ENCODE peak calls at places on chromosomes 13 and 19, in four cellular contexts. O is kidney, H is SK-N-SH, I is neuronal stem cell. Q is an unnamed sample.

GRCh38 chr13:94494021-94494420 is 14.5 kb upstream of the DCT start:
- DNase-seq in O (no peak), H (peak), I (no peak), Q (no peak)

GRCh38 chr13:96984061-96984508 is 10.2 kb downstream of the OXGR1 start:
- DNase-seq in O (peak), H (peak), I (no peak), Q (peak)

GRCh38 chr13:105410602-105411001 is 1124.9 kb downstream of the EFNB2 start:
- DNase-seq in O (peak), H (peak), I (peak), Q (no peak)

GRCh38 chr13:48542581-48543341 is 9.9 kb upstream of the RCBTB2 start:
- DNase-seq in O (peak), H (no peak), I (peak), Q (no peak)

GRCh38 chr13:77898097-77898496 is 20.5 kb downstream of the EDNRB start:
- DNase-seq in O (no peak), H (no peak), I (no peak), Q (no peak)

GRCh38 chr13:97116754-97117153 is 105.4 kb upstream of the MBNL2 start:
- DNase-seq in O (no peak), H (no peak), I (no peak), Q (no peak)

GRCh38 chr13:112991611-112992010 is 22.6 kb downstream of the MCF2L start:
- DNase-seq in O (no peak), H (no peak), I (no peak), Q (no peak)

GRCh38 chr13:49676581-49677298 is 14.5 kb downstream of the EBPL start:
- DNase-seq in O (no peak), H (no peak), I (no peak), Q (no peak)

GRCh38 chr19:56538761-56539263 is at the start of gene ZFP28:
- DNase-seq in O (peak), H (peak), I (no peak), Q (no peak)

GRCh38 chr19:34960103-34960805 is 3.8 kb downstream of the ZNF792 start:
- DNase-seq in O (no peak), H (no peak), I (no peak), Q (no peak)

GRCh38 chr13:19860884-19861655 is 2.4 kb downstream of the ZMYM5 start:
- DNase-seq in O (no peak), H (no peak), I (peak), Q (no peak)

GRCh38 chr13:36370108-36370429 is 23.9 kb upstream of the SPART start:
- DNase-seq in O (no peak), H (no peak), I (no peak), Q (no peak)

GRCh38 chr13:50584856-50585580 is 258.5 kb downstream of the DLEU7 start:
- DNase-seq in O (no peak), H (no peak), I (no peak), Q (no peak)

GRCh38 chr13:43167058-43167457 is 143.7 kb downstream of the DNAJC15 start:
- DNase-seq in O (no peak), H (no peak), I (no peak), Q (no peak)

GRCh38 chr13:42878721-42879120 is 97.3 kb downstream of the FAM216B start:
- DNase-seq in O (no peak), H (no peak), I (no peak), Q (no peak)

GRCh38 chr13:113652404-113653263 is 5.4 kb downstream of the ATP4B start:
- DNase-seq in O (peak), H (no peak), I (no peak), Q (no peak)

GRCh38 chr13:46134494-46134893 is 29.7 kb upstream of the CPB2 start:
- DNase-seq in O (no peak), H (no peak), I (no peak), Q (no peak)

GRCh38 chr19:50147462-50148423 is 15.3 kb downstream of the IZUMO2 start:
- DNase-seq in O (peak), H (peak), I (peak), Q (peak)

GRCh38 chr13:67437246-67437645 is 207.1 kb upstream of the PCDH9 start:
- DNase-seq in O (no peak), H (no peak), I (no peak), Q (no peak)

GRCh38 chr13:27607125-27607524 is 13.2 kb downstream of the LNX2 start:
- DNase-seq in O (no peak), H (no peak), I (no peak), Q (no peak)

GRCh38 chr19:21256722-21257121 is 72.5 kb downstream of the ZNF708 start:
- DNase-seq in O (no peak), H (peak), I (no peak), Q (no peak)

GRCh38 chr13:22176968-22177545 is 506.2 kb downstream of the FGF9 start:
- DNase-seq in O (no peak), H (no peak), I (no peak), Q (no peak)

GRCh38 chr19:16566161-16566560 is 6.1 kb downstream of the SLC35E1 start:
- DNase-seq in O (peak), H (no peak), I (no peak), Q (peak)
- H3K9ac ChIP-seq in O (no peak), H (no peak), I (peak), Q (peak)

DNA sequence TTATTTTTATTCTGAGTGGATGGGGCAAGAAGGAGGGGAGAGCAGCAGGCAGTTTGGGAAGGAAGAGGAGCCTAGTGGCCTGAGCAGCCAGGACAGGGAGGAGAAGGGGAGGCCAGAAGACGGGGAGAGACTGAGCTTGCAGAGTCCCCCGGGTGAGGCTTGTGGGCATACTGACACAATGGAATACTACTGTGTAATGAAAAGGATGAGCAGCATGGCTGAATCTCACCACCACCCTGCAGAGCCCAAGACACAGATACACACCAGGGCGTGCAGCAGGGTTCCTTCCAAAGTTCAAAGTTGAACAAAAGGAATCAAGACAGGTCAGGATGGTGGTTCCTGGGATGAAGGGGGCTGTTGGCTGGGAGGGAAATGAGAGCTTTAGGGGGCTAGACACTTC is 8.1 kb upstream of the SMG9 start:
- DNase-seq in O (no peak), H (no peak), I (no peak), Q (no peak)
- H3K9ac ChIP-seq in O (no peak), H (no peak), I (no peak), Q (no peak)

GRCh38 chr19:1812426-1813196 is 535 bp upstream of the ATP8B3 start:
- DNase-seq in O (peak), H (peak), I (peak), Q (peak)

GRCh38 chr19:1811942-1812425 is at the start of gene ATP8B3:
- DNase-seq in O (no peak), H (peak), I (no peak), Q (no peak)

GRCh38 chr19:1809663-1810062 is 2.4 kb downstream of the ATP8B3 start:
- DNase-seq in O (no peak), H (no peak), I (no peak), Q (no peak)

GRCh38 chr19:1811472-1811894 is 593 bp downstream of the ATP8B3 start:
- DNase-seq in O (peak), H (peak), I (no peak), Q (no peak)

DNA sequence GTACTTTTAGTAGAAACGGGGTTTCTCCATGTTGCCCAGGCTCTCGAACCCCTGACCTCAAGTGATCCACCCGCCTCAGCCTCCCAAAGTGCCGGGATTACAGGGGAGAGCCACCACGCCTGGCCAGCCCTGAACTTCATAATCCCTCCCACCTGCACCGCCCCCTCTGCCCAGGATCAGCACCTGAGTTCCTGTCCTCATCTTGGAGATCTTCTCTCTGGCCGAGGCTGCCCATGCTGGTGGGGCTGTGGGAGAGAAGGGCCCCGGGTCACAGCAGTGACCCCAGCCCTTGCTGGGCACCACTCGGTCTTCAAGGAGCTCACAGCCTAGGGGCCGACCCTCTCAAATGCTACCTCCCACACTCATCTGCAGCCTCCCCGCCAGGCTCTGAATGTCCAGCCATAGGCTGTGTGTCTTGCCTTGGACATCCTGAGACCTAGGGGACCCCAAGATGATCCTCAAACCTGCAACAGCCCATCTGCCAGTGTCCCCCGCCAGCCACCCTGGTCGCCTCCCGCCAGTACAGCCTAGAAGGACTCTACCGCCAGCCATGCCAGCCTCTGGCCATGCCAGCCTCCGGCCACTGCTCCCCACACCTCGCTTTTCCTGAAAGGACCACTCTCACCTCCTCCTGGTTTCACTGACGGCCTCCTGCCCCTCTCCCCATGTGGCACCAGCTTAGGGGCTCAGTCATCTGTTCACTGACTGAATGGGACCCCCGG is 1.5 kb downstream of the ATP8B3 start:
- DNase-seq in O (no peak), H (no peak), I (no peak), Q (no peak)
- H3K9ac ChIP-seq in O (no peak), H (no peak), I (no peak), Q (no peak)

GRCh38 chr13:35349052-35349451 is 127.4 kb downstream of the MAB21L1 start:
- DNase-seq in O (no peak), H (no peak), I (no peak), Q (no peak)

GRCh38 chr13:35347679-35348205 is 128.7 kb downstream of the MAB21L1 start:
- DNase-seq in O (no peak), H (no peak), I (no peak), Q (no peak)

GRCh38 chr13:35346494-35346893 is 130.0 kb downstream of the MAB21L1 start:
- DNase-seq in O (no peak), H (no peak), I (no peak), Q (no peak)

GRCh38 chr13:35345992-35346391 is 130.5 kb downstream of the MAB21L1 start:
- DNase-seq in O (no peak), H (no peak), I (no peak), Q (no peak)

DNA sequence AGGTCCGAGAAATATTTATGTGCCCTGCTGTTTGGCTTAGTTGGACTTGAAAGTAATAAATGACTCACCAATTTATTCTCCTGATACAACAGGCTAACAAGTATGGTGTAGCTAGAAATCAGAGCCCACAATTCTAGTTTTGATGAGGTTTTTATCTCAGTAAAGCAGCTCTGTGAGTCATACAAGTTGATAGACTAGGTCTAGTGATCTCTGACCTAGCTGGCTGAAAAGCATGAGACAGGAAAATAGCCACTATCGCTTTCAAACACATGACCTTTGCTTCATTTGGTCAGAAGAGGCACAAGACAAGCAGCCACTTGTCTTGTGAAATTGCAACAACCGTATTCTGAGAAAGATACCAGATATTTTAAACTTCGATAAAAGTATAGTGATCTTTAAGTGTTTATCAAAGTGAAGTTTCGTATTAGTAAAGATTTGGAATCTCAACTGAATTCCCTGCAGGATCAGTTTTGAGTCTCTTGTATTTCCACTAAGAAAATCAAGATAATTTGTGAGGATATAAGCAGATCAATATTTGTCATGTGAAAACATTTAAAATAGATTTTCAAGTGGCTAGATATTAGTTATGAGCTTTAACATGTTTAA is 126.7 kb downstream of the MAB21L1 start:
- DNase-seq in O (no peak), H (no peak), I (no peak), Q (no peak)
- H3K9ac ChIP-seq in O (no peak), H (no peak), I (no peak), Q (no peak)

DNA sequence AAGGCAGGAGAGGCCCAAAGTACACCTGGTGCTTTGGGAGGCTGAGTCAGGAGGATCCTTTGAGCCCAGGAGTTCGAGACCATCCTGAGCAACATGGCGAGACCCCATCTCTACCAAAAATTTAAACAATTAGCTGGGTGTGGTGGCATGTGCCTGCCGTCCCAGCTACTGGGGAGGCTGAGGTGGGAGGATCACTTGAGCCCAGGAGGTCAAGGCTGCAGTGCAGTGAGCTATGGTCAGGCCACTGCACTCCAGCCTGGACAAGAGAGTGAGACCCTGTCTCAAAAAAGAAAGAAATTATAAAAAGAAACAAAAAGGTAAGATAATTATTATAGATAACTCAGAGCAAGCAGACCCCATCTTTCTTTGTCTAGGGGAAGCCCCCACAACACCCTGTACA is 1.9 kb downstream of the HOMER3 start:
- DNase-seq in O (no peak), H (no peak), I (no peak), Q (no peak)
- H3K9ac ChIP-seq in O (no peak), H (peak), I (no peak), Q (no peak)

GRCh38 chr19:8208119-8208709 is 956 bp upstream of the CERS4 start:
- DNase-seq in O (no peak), H (peak), I (no peak), Q (no peak)
- H3K9ac ChIP-seq in O (no peak), H (peak), I (peak), Q (no peak)

GRCh38 chr19:15265214-15265613 is 33.0 kb upstream of the EPHX3 start:
- DNase-seq in O (peak), H (no peak), I (no peak), Q (no peak)
- H3K9ac ChIP-seq in O (no peak), H (no peak), I (no peak), Q (no peak)

GRCh38 chr13:99968521-99969367 is 2.8 kb downstream of the ZIC5 start:
- DNase-seq in O (no peak), H (peak), I (no peak), Q (no peak)
- H3K9ac ChIP-seq in O (no peak), H (no peak), I (peak), Q (no peak)